ENCODE peak calls at places on chromosomes 5 and 9, in five cellular contexts. I is spleen, D is heart left ventricle, H is MM.1S, R is upper lobe of right lung. M is an unnamed sample. For H3K4me1, the result is how much of the 10 kb centered on the place peaks cover.

GRCh38 chr5:177431317-177432142 is 5.1 kb downstream of the GRK6 start:
- DNase-seq in I (peak), D (peak), H (peak), R (peak), M (peak)

GRCh38 chr5:137699291-137700281 is 36.3 kb downstream of the KLHL3 start:
- DNase-seq in I (no peak), D (no peak), H (no peak), R (no peak), M (no peak)

GRCh38 chr5:72210913-72211670 is 103.8 kb downstream of the MAP1B start:
- DNase-seq in I (no peak), D (peak), H (no peak), R (no peak), M (peak)

GRCh38 chr5:179217356-179217755 is 127.9 kb downstream of the ADAMTS2 start:
- DNase-seq in I (no peak), D (no peak), H (no peak), R (no peak), M (no peak)

GRCh38 chr5:179181988-179182387 is 121.8 kb downstream of the ZNF354C start:
- DNase-seq in I (peak), D (no peak), H (no peak), R (no peak), M (peak)

GRCh38 chr5:55853271-55853670 is 2.1 kb downstream of the IL31RA start:
- DNase-seq in I (no peak), D (no peak), H (no peak), R (no peak), M (no peak)

GRCh38 chr9:109466623-109467590 is 31.2 kb downstream of the PTPN3 start:
- DNase-seq in I (no peak), D (no peak), H (no peak), R (no peak), M (no peak)

GRCh38 chr5:78781611-78782356 is 133.2 kb upstream of the LHFPL2 start:
- DNase-seq in I (no peak), D (no peak), H (no peak), R (no peak), M (no peak)

GRCh38 chr9:70114898-70115297 is 71.2 kb downstream of the MAMDC2 start:
- DNase-seq in I (no peak), D (no peak), H (no peak), R (no peak), M (no peak)

GRCh38 chr5:149372041-149372805 is 6.9 kb downstream of the IL17B start:
- DNase-seq in I (no peak), D (no peak), H (no peak), R (no peak), M (no peak)

GRCh38 chr5:96431376-96432244 is 1.4 kb downstream of the PCSK1 start:
- DNase-seq in I (no peak), D (no peak), H (no peak), R (no peak), M (no peak)

GRCh38 chr5:3394877-3395599 is 200.6 kb upstream of the IRX1 start:
- DNase-seq in I (no peak), D (peak), H (peak), R (no peak), M (no peak)

GRCh38 chr9:127941062-127941925 is 3.6 kb upstream of the DPM2 start:
- DNase-seq in I (no peak), D (peak), H (no peak), R (no peak), M (no peak)

GRCh38 chr9:127943011-127943662 is 5.5 kb upstream of the DPM2 start:
- DNase-seq in I (no peak), D (no peak), H (no peak), R (no peak), M (no peak)

GRCh38 chr9:127940598-127940997 is 2.9 kb upstream of the DPM2 start:
- DNase-seq in I (no peak), D (no peak), H (no peak), R (no peak), M (no peak)

GRCh38 chr9:127943746-127944145 is 6.1 kb upstream of the DPM2 start:
- DNase-seq in I (peak), D (peak), H (peak), R (peak), M (peak)

DNA sequence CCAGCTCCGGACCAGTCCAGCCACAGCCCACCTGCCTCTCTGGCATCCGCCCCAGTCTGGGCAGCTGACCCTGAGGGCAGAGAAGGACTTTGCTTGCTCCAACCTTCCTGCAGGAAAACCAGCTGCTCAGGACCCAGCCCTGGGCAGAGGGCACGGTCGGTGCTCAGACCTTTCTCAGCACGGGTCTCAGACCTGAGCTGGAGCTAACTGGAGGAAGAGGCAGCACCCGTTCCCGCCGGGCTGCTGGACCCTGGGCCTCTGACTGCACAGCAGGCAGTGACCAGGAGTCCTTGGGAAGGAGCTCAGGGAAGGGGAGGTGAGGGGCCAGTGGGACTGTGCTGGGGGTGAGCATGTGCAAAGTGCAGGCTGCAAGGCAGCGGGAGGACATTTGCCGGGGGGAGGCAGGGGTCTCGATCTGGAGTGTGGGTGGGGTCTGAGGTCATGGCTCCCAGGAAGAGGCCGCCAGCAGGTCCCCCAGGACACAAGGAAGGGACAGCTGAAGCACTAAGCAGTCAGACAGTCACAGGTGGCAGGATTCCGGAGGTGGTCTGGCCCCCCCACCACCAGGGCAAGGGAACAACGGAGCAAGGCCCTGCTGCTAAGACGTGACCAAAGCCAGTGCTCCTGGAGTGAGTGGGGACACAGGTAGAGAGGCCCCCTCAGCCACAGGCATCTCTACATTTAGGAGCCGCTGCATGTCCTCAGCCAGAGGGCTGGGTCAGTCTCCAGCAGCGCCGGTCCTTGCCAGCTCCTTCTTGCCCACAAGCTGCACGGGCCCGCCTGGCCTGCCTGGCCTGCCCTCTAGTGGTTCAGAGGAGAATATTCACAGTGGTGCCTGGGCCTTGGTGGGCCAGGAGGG is 4.7 kb upstream of the DPM2 start:
- DNase-seq in I (peak), D (peak), H (peak), R (peak), M (peak)
- TF ChIP-seq CTCF in I (peak), D (peak), H (peak), R (peak), M (peak)

GRCh38 chr9:133119461-133120342 is 1.3 kb downstream of the RALGDS start:
- DNase-seq in I (no peak), D (no peak), H (no peak), R (no peak), M (peak)
- H3K4me1 ChIP-seq in I (half or more), D (half or more), H (under half), R (half or more), M (under half)

GRCh38 chr5:52811067-52811749 is 23.5 kb downstream of the ITGA1 start:
- DNase-seq in I (no peak), D (no peak), H (no peak), R (no peak), M (peak)
- TF ChIP-seq CTCF in I (no peak), D (no peak), H (no peak), R (no peak), M (no peak)

DNA sequence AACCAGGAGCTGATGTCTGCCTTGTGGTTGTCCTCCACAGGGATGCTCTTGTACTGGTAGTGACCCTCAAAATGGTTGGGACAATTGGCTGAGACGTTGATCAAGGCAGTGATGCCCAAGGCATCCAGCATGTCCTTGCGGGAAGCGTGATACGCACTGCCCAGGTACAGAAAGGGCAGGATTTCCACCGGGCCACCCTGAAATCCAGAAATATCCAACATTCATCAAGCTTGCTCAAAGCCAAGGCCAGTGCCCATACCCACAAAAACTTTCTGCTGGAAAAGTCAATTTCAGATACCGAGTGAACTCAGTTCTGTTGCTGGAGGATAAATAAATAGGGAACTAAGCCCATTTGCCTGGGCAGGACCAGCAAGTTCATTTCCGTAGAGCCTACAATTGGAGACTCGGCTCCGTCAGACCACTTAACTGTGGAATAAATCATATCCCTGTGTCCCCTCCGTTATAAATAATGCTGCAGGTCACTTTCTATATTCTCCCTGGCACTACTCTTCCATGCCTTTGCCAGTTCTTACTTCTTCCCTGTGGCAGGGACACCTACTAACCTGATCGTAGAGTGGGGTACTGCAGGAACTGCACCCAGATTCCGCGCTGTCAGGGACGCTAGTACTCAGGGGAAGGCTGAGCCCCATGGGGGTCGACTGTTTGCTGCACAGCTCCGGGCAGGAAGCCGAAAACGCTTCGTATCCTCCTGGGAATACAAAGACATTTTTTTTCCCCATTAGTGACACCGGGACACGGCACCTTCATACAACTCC is 1.2 kb downstream of the DUSP1 start:
- DNase-seq in I (peak), D (peak), H (no peak), R (no peak), M (no peak)
- H3K4me1 ChIP-seq in I (under half), D (under half), H (under half), R (under half), M (under half)

GRCh38 chr9:14478175-14479165 is 164.5 kb upstream of the NFIB start:
- DNase-seq in I (no peak), D (no peak), H (no peak), R (no peak), M (no peak)
- TF ChIP-seq CTCF in I (no peak), D (no peak), H (no peak), R (no peak), M (no peak)

GRCh38 chr5:132437604-132438275 is 52.8 kb downstream of the IRF1 start:
- DNase-seq in I (peak), D (peak), H (peak), R (peak), M (peak)
- H3K4me1 ChIP-seq in I (half or more), D (half or more), H (half or more), R (half or more), M (under half)

GRCh38 chr5:93941897-93942296 is 200.5 kb upstream of the POU5F2 start:
- DNase-seq in I (no peak), D (no peak), H (no peak), R (no peak), M (no peak)
- TF ChIP-seq CTCF in I (no peak), D (no peak), H (no peak), R (no peak), M (no peak)

GRCh38 chr9:89442016-89442415 is 55.9 kb downstream of the SEMA4D start:
- DNase-seq in I (no peak), D (no peak), H (no peak), R (no peak), M (peak)
- H3K4me1 ChIP-seq in I (under half), D (under half), H (under half), R (under half), M (under half)